ENCODE peak calls at places on chromosomes 12 and 14, in ten cellular contexts. C is T47D; G is mesenteric fat pad; F is immature natural killer cell; V is activated naive CD4-positive, alpha-beta T cell; W is CD4-positive, CD25-positive, alpha-beta regulatory T cell; O is RPMI7951; N is NCI-H2081; E is NCI-H524 treated with DMSO at 0.1 percent for 48 hours; B is stimulated activated CD8-positive, alpha-beta memory T cell treated with anti-CD3 and anti-CD28 coated beads, Interleukin-4, amount 100 ng/mL, for 1 hour. Z is an unnamed sample.

GRCh38 chr12:123384994-123385376 is 1.1 kb downstream of the KMT5A start:
- DNase-seq in G (no peak), E (no peak), V (no peak), F (no peak), N (no peak), O (peak; percentile 18), C (no peak), W (no peak), B (no peak), Z (no peak)

GRCh38 chr12:53006810-53007742 is 820 bp downstream of the EIF4B start:
- DNase-seq in O (peak; percentile 56), E (no peak), C (peak; percentile 86), W (peak; percentile 70), F (peak; percentile 76), N (peak; percentile 77), G (peak; percentile 92), V (peak; percentile 66), B (peak; percentile 45), Z (peak; percentile 75)

GRCh38 chr12:64633940-64634337 is 23.6 kb downstream of the RASSF3 start:
- DNase-seq in O (peak; percentile 72), W (no peak), V (no peak), F (no peak), C (peak; percentile 44), E (no peak), N (peak; percentile 12), B (no peak), G (no peak), Z (no peak)

GRCh38 chr14:64463873-64464272 is 1.4 kb upstream of the AKAP5 start:
- DNase-seq in E (no peak), C (no peak), W (no peak), O (no peak), G (no peak), F (no peak), N (no peak), V (no peak), B (no peak), Z (no peak)

GRCh38 chr14:98966465-98967162 is 305.4 kb downstream of the BCL11B start:
- DNase-seq in F (no peak), E (no peak), V (no peak), B (no peak), O (no peak), N (no peak), W (no peak), C (peak; percentile 35), G (no peak), Z (no peak)

GRCh38 chr14:37145395-37145794 is 27.0 kb downstream of the SLC25A21 start:
- DNase-seq in C (no peak), V (no peak), N (no peak), G (no peak), O (peak; percentile 84), F (no peak), E (no peak), W (no peak), B (no peak), Z (no peak)

GRCh38 chr12:26938660-26939185 is 453 bp downstream of the FGFR1OP2 start:
- DNase-seq in E (no peak), C (no peak), W (peak; percentile 29), O (no peak), F (no peak), B (no peak), N (peak; percentile 53), G (no peak), V (no peak), Z (no peak)

GRCh38 chr12:114220311-114220710 is 185.6 kb downstream of the TBX5 start:
- DNase-seq in E (no peak), G (no peak), O (no peak), W (no peak), N (no peak), B (no peak), F (no peak), V (no peak), C (no peak), Z (no peak)

GRCh38 chr14:35213869-35214387 is 78.3 kb upstream of the PSMA6 start:
- DNase-seq in C (no peak), V (no peak), F (no peak), N (peak; percentile 10), W (no peak), B (no peak), G (no peak), O (peak; percentile 33), E (no peak), Z (no peak)

GRCh38 chr12:99110866-99111265 is 465.8 kb downstream of the APAF1 start:
- DNase-seq in G (no peak), F (no peak), C (no peak), O (no peak), N (peak; percentile 73), B (no peak), W (no peak), E (no peak), V (no peak), Z (no peak)